ENCODE peak calls at places on chromosomes 3 and 15, in six cellular contexts. Z, F, L, G, E and U are unnamed samples.

GRCh38 chr15:84570164-84570692 is 30.6 kb upstream of the ZSCAN2 start:
- DNase-seq in Z (no peak), F (peak), L (peak), G (peak), E (no peak), U (no peak)

GRCh38 chr15:94607176-94607654 is 375.9 kb downstream of the MCTP2 start:
- DNase-seq in Z (no peak), F (no peak), L (no peak), G (no peak), E (no peak), U (peak)

GRCh38 chr3:150744041-150745026 is 18.6 kb downstream of the SIAH2 start:
- DNase-seq in Z (no peak), F (no peak), L (no peak), G (no peak), E (no peak), U (no peak)

GRCh38 chr3:9615003-9615628 is 34.2 kb upstream of the MTMR14 start:
- DNase-seq in Z (no peak), F (no peak), L (no peak), G (no peak), E (no peak), U (no peak)

GRCh38 chr15:67882487-67883227 is 42.8 kb upstream of the RNU6-1 start:
- DNase-seq in Z (no peak), F (no peak), L (peak), G (peak), E (no peak), U (no peak)

GRCh38 chr15:77033417-77033728 is 37.5 kb downstream of the TSPAN3 start:
- DNase-seq in Z (no peak), F (no peak), L (no peak), G (no peak), E (no peak), U (no peak)

GRCh38 chr3:170360916-170361315 is 3.4 kb downstream of the SKIL start:
- DNase-seq in Z (no peak), F (no peak), L (no peak), G (peak), E (no peak), U (no peak)

GRCh38 chr15:48086582-48086981 is 34.2 kb upstream of the SLC24A5 start:
- DNase-seq in Z (no peak), F (no peak), L (no peak), G (no peak), E (no peak), U (no peak)

GRCh38 chr3:126746395-126747177 is 42.5 kb downstream of the CHCHD6 start:
- DNase-seq in Z (peak), F (peak), L (peak), G (peak), E (peak), U (peak)

GRCh38 chr3:136836511-136837156 is 17.7 kb downstream of the SLC35G2 start:
- DNase-seq in Z (no peak), F (no peak), L (no peak), G (no peak), E (no peak), U (no peak)

GRCh38 chr15:64426845-64427465 is 33.4 kb upstream of the ZNF609 start:
- DNase-seq in Z (peak), F (no peak), L (no peak), G (peak), E (peak), U (peak)

GRCh38 chr15:31304074-31304648 is 22.5 kb upstream of the KLF13 start:
- DNase-seq in Z (no peak), F (no peak), L (no peak), G (no peak), E (no peak), U (no peak)

GRCh38 chr15:62389887-62390792 is 225.1 kb upstream of the C2CD4B start:
- DNase-seq in Z (peak), F (peak), L (peak), G (peak), E (peak), U (peak)

GRCh38 chr3:14143271-14143605 is 18.4 kb downstream of the TMEM43 start:
- DNase-seq in Z (no peak), F (no peak), L (no peak), G (no peak), E (no peak), U (no peak)

GRCh38 chr15:94592495-94592894 is 361.1 kb downstream of the MCTP2 start:
- DNase-seq in Z (no peak), F (no peak), L (no peak), G (no peak), E (no peak), U (no peak)

GRCh38 chr15:59140422-59141226 is 35.7 kb downstream of the CCNB2 start:
- DNase-seq in Z (no peak), F (no peak), L (no peak), G (no peak), E (no peak), U (no peak)

GRCh38 chr3:133106169-133106568 is 68.0 kb downstream of the TMEM108 start:
- DNase-seq in Z (no peak), F (no peak), L (no peak), G (no peak), E (no peak), U (no peak)

GRCh38 chr3:44992555-44993470 is 16.8 kb downstream of the EXOSC7 start:
- DNase-seq in Z (no peak), F (peak), L (peak), G (peak), E (no peak), U (no peak)

GRCh38 chr3:48588230-48588629 is 6.9 kb downstream of the COL7A1 start:
- DNase-seq in Z (no peak), F (no peak), L (no peak), G (no peak), E (no peak), U (no peak)

GRCh38 chr3:135759651-135760050 is 205.9 kb upstream of the PPP2R3A start:
- DNase-seq in Z (no peak), F (no peak), L (no peak), G (no peak), E (no peak), U (no peak)

GRCh38 chr3:81279481-81280273 is 481.8 kb downstream of the GBE1 start:
- DNase-seq in Z (no peak), F (no peak), L (no peak), G (no peak), E (no peak), U (peak)

GRCh38 chr3:171458056-171458856 is 1.9 kb downstream of the TNIK start:
- DNase-seq in Z (no peak), F (no peak), L (no peak), G (no peak), E (no peak), U (peak)

GRCh38 chr3:23455084-23455483 is 252.0 kb downstream of the UBE2E2 start:
- DNase-seq in Z (no peak), F (no peak), L (no peak), G (no peak), E (no peak), U (no peak)

GRCh38 chr3:172892158-172892557 is 141.6 kb downstream of the ECT2 start:
- DNase-seq in Z (no peak), F (no peak), L (no peak), G (no peak), E (no peak), U (peak)

GRCh38 chr3:135165260-135165659 is 370.2 kb downstream of the EPHB1 start:
- DNase-seq in Z (no peak), F (no peak), L (no peak), G (no peak), E (no peak), U (no peak)

GRCh38 chr3:161914703-161915102 is 418.1 kb downstream of the OTOL1 start:
- DNase-seq in Z (no peak), F (peak), L (no peak), G (peak), E (peak), U (no peak)

DNA sequence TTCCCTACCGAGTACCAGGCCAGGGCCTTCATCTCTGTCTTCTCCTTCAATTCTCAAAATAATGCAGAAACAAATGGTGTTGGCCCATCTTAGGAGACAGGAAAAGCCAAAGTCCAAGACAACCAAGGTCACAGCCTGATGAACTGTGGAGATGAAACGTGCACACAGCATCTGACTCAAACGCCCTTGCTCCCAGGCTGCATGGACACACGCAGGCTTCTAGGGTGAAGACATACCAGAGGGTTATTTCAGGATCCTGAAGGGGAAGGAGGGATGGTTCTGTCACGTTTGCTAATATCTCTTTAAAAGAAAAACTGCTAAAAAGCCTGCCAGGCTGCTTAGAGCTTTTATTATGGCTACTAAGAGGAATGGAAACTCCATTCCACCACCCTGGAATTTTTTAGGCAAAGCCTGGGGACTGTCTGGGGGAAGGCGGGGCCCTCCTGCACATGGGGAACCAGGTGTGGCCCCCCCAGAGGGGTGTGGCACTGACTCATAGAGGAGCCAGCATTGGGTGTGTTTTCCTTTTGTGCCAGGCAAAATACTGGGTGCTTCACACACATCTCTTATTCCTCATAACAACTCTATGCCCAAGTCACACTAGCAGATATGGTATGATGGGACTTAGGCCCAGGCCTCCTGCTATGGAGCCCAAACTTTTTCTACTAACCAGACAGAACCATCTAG is 62.9 kb downstream of the UMPS start:
- DNase-seq in Z (no peak), F (no peak), L (no peak), G (no peak), E (no peak), U (no peak)
- H3K27ac ChIP-seq in Z (no peak), F (peak), L (no peak), G (peak), E (no peak), U (no peak)

GRCh38 chr3:120145498-120146285 is 51.4 kb upstream of the GSK3B start:
- DNase-seq in Z (peak), F (no peak), L (no peak), G (peak), E (no peak), U (peak)

GRCh38 chr3:120143676-120144075 is 49.4 kb upstream of the GSK3B start:
- DNase-seq in Z (no peak), F (no peak), L (no peak), G (no peak), E (no peak), U (no peak)

GRCh38 chr3:120147072-120147871 is 53.0 kb upstream of the GSK3B start:
- DNase-seq in Z (no peak), F (no peak), L (no peak), G (peak), E (peak), U (peak)

GRCh38 chr3:120142236-120142635 is 48.0 kb upstream of the GSK3B start:
- DNase-seq in Z (no peak), F (no peak), L (no peak), G (no peak), E (no peak), U (no peak)

DNA sequence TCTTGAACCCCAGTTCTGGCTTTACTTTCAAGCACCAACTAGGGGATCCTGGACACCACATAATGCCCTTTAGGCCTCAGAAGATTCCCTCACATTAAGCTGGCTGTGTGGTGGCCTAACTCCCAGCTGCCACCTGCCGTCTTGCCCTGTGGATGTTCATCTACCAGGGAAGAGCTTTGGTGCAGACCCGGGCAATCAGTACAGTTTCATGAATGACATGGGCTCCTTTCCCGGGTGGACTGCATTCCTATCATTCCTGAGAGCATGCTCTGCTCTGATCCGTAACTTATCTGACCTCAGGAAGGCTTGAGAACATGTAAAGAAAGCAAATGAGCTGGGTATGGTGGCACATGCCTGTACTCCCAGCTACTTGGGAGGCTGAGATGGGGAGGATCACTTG is 50.0 kb upstream of the GSK3B start:
- DNase-seq in Z (no peak), F (no peak), L (no peak), G (peak), E (peak), U (no peak)
- TF ChIP-seq MAX in Z (no peak), F (no peak), L (no peak), G (peak), E (no peak), U (no peak)

DNA sequence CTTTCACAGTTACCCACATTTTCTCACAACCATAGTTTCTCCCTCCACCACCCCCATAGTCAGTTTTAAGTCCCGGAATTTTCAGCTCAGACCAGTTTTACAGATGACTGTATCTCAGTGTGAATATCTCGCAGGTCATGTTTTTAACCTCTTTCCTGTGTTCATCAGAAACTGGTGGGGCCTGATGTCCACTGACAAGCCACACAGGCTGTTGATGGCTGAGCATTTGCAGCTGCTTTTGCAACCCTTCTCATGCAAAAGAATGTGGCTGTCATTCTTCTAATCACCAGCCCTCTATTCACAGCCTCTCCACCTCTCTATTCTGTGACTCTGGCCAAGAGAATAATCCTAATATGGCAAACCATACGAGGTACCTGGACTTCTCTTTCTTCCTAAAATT is 8.5 kb downstream of the GYG1 start:
- DNase-seq in Z (no peak), F (no peak), L (no peak), G (no peak), E (no peak), U (no peak)
- H3K27ac ChIP-seq in Z (no peak), F (no peak), L (no peak), G (no peak), E (no peak), U (no peak)

GRCh38 chr3:197363553-197364409 is 65.4 kb upstream of the DLG1 start:
- DNase-seq in Z (no peak), F (peak), L (no peak), G (no peak), E (peak), U (peak)

GRCh38 chr3:197367081-197367780 is 68.8 kb upstream of the DLG1 start:
- DNase-seq in Z (no peak), F (peak), L (no peak), G (peak), E (peak), U (no peak)

GRCh38 chr3:197366301-197367044 is 68.1 kb upstream of the DLG1 start:
- DNase-seq in Z (no peak), F (peak), L (no peak), G (no peak), E (no peak), U (no peak)

GRCh38 chr3:197364410-197365071 is 66.1 kb upstream of the DLG1 start:
- DNase-seq in Z (no peak), F (peak), L (no peak), G (no peak), E (peak), U (peak)

DNA sequence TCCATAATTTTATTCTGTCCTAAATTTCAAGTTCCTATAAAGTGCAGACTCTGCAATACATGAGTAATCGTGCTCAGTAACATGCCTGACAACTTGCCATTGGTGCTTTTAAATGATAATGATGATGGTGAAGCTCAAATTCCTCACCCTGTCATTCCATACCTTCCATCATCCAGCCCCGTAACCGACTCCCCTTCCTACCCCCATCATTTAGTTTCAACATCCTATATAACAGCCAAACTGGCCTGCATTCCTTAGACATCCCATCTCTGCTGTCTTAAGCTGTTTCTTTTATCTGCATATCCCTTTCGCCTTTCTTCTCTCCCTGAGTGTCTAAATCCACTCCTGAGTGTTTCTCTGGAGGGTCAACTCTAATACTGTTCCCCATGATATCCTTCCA is 67.2 kb upstream of the DLG1 start:
- DNase-seq in Z (no peak), F (no peak), L (no peak), G (no peak), E (no peak), U (no peak)
- TF ChIP-seq MAX in Z (no peak), F (no peak), L (no peak), G (no peak), E (no peak), U (no peak)

DNA sequence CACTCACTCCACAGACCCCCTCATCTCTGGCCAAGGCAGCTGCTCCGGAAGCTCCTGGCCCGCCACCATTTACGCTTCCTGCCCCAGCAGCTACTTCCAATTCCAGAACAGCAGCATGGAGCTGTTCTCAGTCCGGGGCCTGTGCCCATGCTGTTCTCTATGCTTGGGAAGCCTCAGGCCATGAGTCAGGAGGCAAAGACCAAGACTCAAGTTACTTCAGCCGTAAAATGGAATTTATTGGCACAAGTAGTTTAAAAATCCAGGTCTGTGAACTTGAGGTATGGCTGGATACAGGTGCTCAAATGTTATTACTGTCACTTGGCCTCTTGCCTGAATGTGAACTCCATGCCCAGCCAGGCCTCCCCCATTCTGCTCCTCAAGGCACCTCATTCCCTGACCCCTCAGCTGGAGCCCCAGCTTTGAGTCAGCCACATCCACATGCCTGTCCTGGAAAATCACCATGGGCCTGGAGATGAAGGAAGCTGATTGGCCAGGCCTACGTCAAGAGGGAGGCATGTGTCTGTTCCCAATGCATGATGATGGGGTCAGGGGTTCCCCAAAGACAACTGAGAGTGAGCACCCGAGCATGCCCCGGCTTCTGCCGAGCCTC is 31.4 kb upstream of the CACNA2D2 start:
- DNase-seq in Z (no peak), F (no peak), L (no peak), G (no peak), E (no peak), U (no peak)
- H3K27ac ChIP-seq in Z (no peak), F (no peak), L (no peak), G (no peak), E (no peak), U (no peak)

GRCh38 chr15:35618260-35619188 is 72.6 kb upstream of the DPH6 start:
- DNase-seq in Z (no peak), F (peak), L (no peak), G (no peak), E (no peak), U (peak)
- TF ChIP-seq MAX in Z (no peak), F (no peak), L (no peak), G (no peak), E (no peak), U (no peak)

GRCh38 chr3:12935023-12935860 is 93.9 kb upstream of the RPL32 start:
- DNase-seq in Z (no peak), F (no peak), L (peak), G (peak), E (no peak), U (no peak)

GRCh38 chr3:12935861-12936830 is 94.8 kb upstream of the RPL32 start:
- DNase-seq in Z (no peak), F (no peak), L (no peak), G (no peak), E (no peak), U (no peak)

GRCh38 chr3:12932754-12933153 is 91.4 kb upstream of the RPL32 start:
- DNase-seq in Z (no peak), F (peak), L (no peak), G (no peak), E (no peak), U (no peak)

GRCh38 chr3:12933901-12934300 is 92.5 kb upstream of the RPL32 start:
- DNase-seq in Z (no peak), F (no peak), L (no peak), G (no peak), E (no peak), U (no peak)

DNA sequence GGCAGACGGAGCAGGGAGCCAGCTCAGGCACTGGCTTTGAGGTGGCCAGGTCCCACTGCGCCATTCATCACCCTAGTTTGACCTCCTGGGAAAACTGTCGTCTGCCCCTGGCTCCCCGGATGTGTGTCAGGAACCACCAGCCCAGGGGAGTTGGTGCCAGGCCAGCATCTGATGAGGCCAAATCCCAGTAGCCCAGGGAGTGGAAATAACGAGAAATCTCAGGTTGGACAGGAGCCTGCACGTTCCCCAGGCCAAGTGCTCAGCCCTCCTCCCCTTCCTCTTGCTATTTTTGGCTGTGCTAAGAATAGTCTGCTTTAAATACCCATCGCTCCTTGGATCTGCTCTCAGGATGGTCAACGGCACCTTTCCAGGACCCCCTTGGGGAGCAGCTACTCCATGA is 93.1 kb upstream of the RPL32 start:
- DNase-seq in Z (no peak), F (no peak), L (no peak), G (no peak), E (no peak), U (no peak)
- H3K27ac ChIP-seq in Z (no peak), F (peak), L (no peak), G (no peak), E (no peak), U (no peak)

GRCh38 chr15:26179906-26180305 is 316.8 kb upstream of the ATP10A start:
- DNase-seq in Z (no peak), F (peak), L (no peak), G (peak), E (peak), U (no peak)
- TF ChIP-seq MAX in Z (no peak), F (no peak), L (no peak), G (no peak), E (no peak), U (no peak)